ENCODE peak calls at places on chromosomes 2 and 18, in six cellular contexts. M, A, L, G, Y and R are unnamed samples.

GRCh38 chr2:81084101-81084500 is 779.5 kb upstream of the LRRTM1 start:
- DNase-seq in A (no peak), M (no peak), Y (no peak), G (peak), L (no peak), R (no peak)

GRCh38 chr2:219290381-219291171 is 11.4 kb downstream of the DNAJB2 start:
- DNase-seq in L (no peak), Y (no peak), A (no peak), M (no peak), G (no peak), R (no peak)

GRCh38 chr2:15142069-15142689 is 419.0 kb downstream of the NBAS start:
- DNase-seq in A (peak), L (no peak), M (no peak), G (no peak), Y (no peak), R (peak)

GRCh38 chr18:76824754-76825153 is 2.4 kb downstream of the ZNF236 start:
- DNase-seq in L (no peak), G (no peak), Y (no peak), A (no peak), M (no peak), R (no peak)

GRCh38 chr2:120777170-120777751 is 41.6 kb downstream of the GLI2 start:
- DNase-seq in M (peak), L (no peak), Y (no peak), G (no peak), A (no peak), R (no peak)

GRCh38 chr2:197920581-197921213 is 116.3 kb downstream of the PLCL1 start:
- DNase-seq in G (no peak), A (no peak), L (no peak), Y (no peak), M (no peak), R (no peak)

GRCh38 chr2:205754924-205755321 is 72.6 kb downstream of the NRP2 start:
- DNase-seq in L (peak), G (peak), M (no peak), Y (no peak), A (no peak), R (peak)

GRCh38 chr2:219169950-219170654 is at the start of gene SLC23A3:
- DNase-seq in G (no peak), M (no peak), A (no peak), L (no peak), Y (no peak), R (no peak)